ENCODE peak calls at places on chromosomes 16 and 17, in six cellular contexts. Z is NCI-H345, N is PC-3, Q is hepatocyte, J is Calu3, T is ACHN. X is an unnamed sample.

GRCh38 chr16:8852534-8852933 is 16.3 kb downstream of the CARHSP1 start:
- DNase-seq in Z (no peak), N (no peak), Q (no peak), J (no peak), T (no peak), X (no peak)

GRCh38 chr17:43818966-43819365 is 14.0 kb downstream of the MPP3 start:
- DNase-seq in Z (no peak), N (no peak), Q (no peak), J (no peak), T (no peak), X (no peak)

GRCh38 chr17:19702231-19702641 is 14.1 kb downstream of the SLC47A2 start:
- DNase-seq in Z (no peak), N (no peak), Q (no peak), J (no peak), T (peak), X (no peak)

GRCh38 chr16:49019826-49020401 is 261.7 kb downstream of the CBLN1 start:
- DNase-seq in Z (peak), N (peak), Q (no peak), J (no peak), T (peak), X (no peak)

GRCh38 chr17:21161498-21162393 is 35.0 kb downstream of the DHRS7B start:
- DNase-seq in Z (no peak), N (no peak), Q (no peak), J (no peak), T (no peak), X (no peak)

GRCh38 chr17:63023049-63023448 is 57.0 kb downstream of the TANC2 start:
- DNase-seq in Z (no peak), N (no peak), Q (no peak), J (no peak), T (no peak), X (no peak)

GRCh38 chr16:84933774-84934571 is 77.4 kb downstream of the ZDHHC7 start:
- DNase-seq in Z (no peak), N (no peak), Q (no peak), J (no peak), T (no peak), X (no peak)

GRCh38 chr16:67563708-67564468 is 1.6 kb downstream of the CTCF start:
- DNase-seq in Z (peak), N (peak), Q (peak), J (peak), T (peak), X (peak)

GRCh38 chr16:75701361-75701760 is at the start of gene DUXB:
- DNase-seq in Z (no peak), N (no peak), Q (no peak), J (no peak), T (no peak), X (no peak)

GRCh38 chr16:88807142-88807625 is 3.6 kb downstream of the CDT1 start:
- DNase-seq in Z (no peak), N (no peak), Q (no peak), J (no peak), T (no peak), X (no peak)

GRCh38 chr16:65102326-65102725 is 19.5 kb downstream of the CDH11 start:
- DNase-seq in Z (no peak), N (no peak), Q (no peak), J (no peak), T (no peak), X (no peak)

GRCh38 chr17:69609495-69610315 is 195.2 kb downstream of the MAP2K6 start:
- DNase-seq in Z (no peak), N (peak), Q (peak), J (peak), T (peak), X (peak)

GRCh38 chr16:87652799-87653198 is 50.5 kb downstream of the JPH3 start:
- DNase-seq in Z (no peak), N (no peak), Q (no peak), J (no peak), T (no peak), X (no peak)

GRCh38 chr17:2980904-2981246 is 82.5 kb downstream of the OR1D5 start:
- DNase-seq in Z (no peak), N (no peak), Q (no peak), J (no peak), T (no peak), X (no peak)

GRCh38 chr17:9839433-9839832 is 13.7 kb downstream of the GLP2R start:
- DNase-seq in Z (no peak), N (no peak), Q (no peak), J (no peak), T (peak), X (no peak)

GRCh38 chr16:65657556-65657955 is 535.7 kb upstream of the CDH11 start:
- DNase-seq in Z (no peak), N (no peak), Q (no peak), J (no peak), T (no peak), X (no peak)

GRCh38 chr17:64063766-64064224 is 43.4 kb upstream of the ICAM2 start:
- DNase-seq in Z (peak), N (peak), Q (peak), J (peak), T (peak), X (peak)

GRCh38 chr17:48429638-48430586 is at the start of gene SKAP1:
- DNase-seq in Z (no peak), N (no peak), Q (peak), J (peak), T (peak), X (peak)

GRCh38 chr16:12602811-12603698 is 200.6 kb downstream of the CPPED1 start:
- DNase-seq in Z (no peak), N (no peak), Q (no peak), J (no peak), T (no peak), X (no peak)

GRCh38 chr16:85188822-85189672 is 76.8 kb upstream of the CIBAR2 start:
- DNase-seq in Z (no peak), N (peak), Q (no peak), J (no peak), T (no peak), X (no peak)

GRCh38 chr16:886084-886543 is 84.7 kb downstream of the LMF1 start:
- DNase-seq in Z (no peak), N (no peak), Q (peak), J (no peak), T (no peak), X (no peak)

GRCh38 chr16:21590791-21591190 is 8.6 kb upstream of the METTL9 start:
- DNase-seq in Z (no peak), N (peak), Q (no peak), J (no peak), T (no peak), X (no peak)

GRCh38 chr16:88406096-88407041 is 23.6 kb downstream of the ZNF469 start:
- DNase-seq in Z (no peak), N (no peak), Q (no peak), J (no peak), T (no peak), X (no peak)

GRCh38 chr17:78977992-78978973 is 1.4 kb downstream of the LGALS3BP start:
- DNase-seq in Z (no peak), N (no peak), Q (no peak), J (peak), T (no peak), X (peak)

GRCh38 chr16:73067671-73068545 is 20.0 kb upstream of the ZFHX3 start:
- DNase-seq in Z (no peak), N (no peak), Q (no peak), J (no peak), T (no peak), X (no peak)

GRCh38 chr16:81997738-81998137 is 13.5 kb downstream of the SDR42E1 start:
- DNase-seq in Z (no peak), N (peak), Q (peak), J (peak), T (peak), X (peak)

GRCh38 chr17:45311762-45312476 is 4.9 kb downstream of the MAP3K14 start:
- DNase-seq in Z (peak), N (peak), Q (peak), J (peak), T (peak), X (peak)

GRCh38 chr17:28726912-28727726 is 1.1 kb upstream of the TLCD1 start:
- DNase-seq in Z (peak), N (peak), Q (peak), J (peak), T (peak), X (peak)

GRCh38 chr17:46764709-46765401 is 53.6 kb downstream of the WNT3 start:
- DNase-seq in Z (no peak), N (peak), Q (no peak), J (no peak), T (no peak), X (no peak)

X was measured in HT-29.